ENCODE peak calls at places on chromosomes 4 and X, in seven cellular contexts. L is CD8-positive, alpha-beta T cell; H is NB4; J is A549; E is kidney; X is ovary; C is DND-41. S is an unnamed sample.

GRCh38 chr4:9781343-9782135 is at the start of gene DRD5:
- DNase-seq in L (no peak), H (no peak), J (no peak), E (no peak), X (no peak), C (no peak), S (no peak)

GRCh38 chrX:2150722-2151121 is 350.1 kb downstream of the DHRSX start:
- DNase-seq in L (no peak), H (no peak), J (no peak), E (no peak), X (no peak), C (no peak), S (no peak)

GRCh38 chr4:62470020-62470419 is 1269.9 kb downstream of the ADGRL3 start:
- DNase-seq in L (no peak), H (no peak), J (no peak), E (no peak), X (no peak), C (no peak), S (no peak)

GRCh38 chrX:68185161-68185560 is 248.1 kb downstream of the OPHN1 start:
- DNase-seq in L (no peak), H (no peak), J (no peak), E (no peak), X (no peak), C (no peak), S (no peak)

GRCh38 chrX:154409222-154409871 is at the start of gene DNASE1L1:
- DNase-seq in L (peak; percentile 38), H (peak; percentile 93), J (peak; percentile 91), E (peak; percentile 95), X (no peak), C (no peak), S (peak; percentile 80)

GRCh38 chr4:4269856-4270255 is 20.1 kb downstream of the LYAR start:
- DNase-seq in L (peak; percentile 42), H (peak; percentile 31), J (no peak), E (no peak), X (no peak), C (no peak), S (no peak)

GRCh38 chr4:73613130-73613529 is 7.1 kb downstream of the RASSF6 start:
- DNase-seq in L (no peak), H (no peak), J (no peak), E (no peak), X (no peak), C (no peak), S (no peak)

GRCh38 chr4:3484057-3484973 is 21.2 kb downstream of the DOK7 start:
- DNase-seq in L (no peak), H (peak; percentile 68), J (peak; percentile 60), E (peak; percentile 96), X (no peak), C (no peak), S (no peak)

GRCh38 chr4:66855956-66856355 is 689.3 kb downstream of the CENPC start:
- DNase-seq in L (no peak), H (no peak), J (no peak), E (no peak), X (no peak), C (no peak), S (no peak)

GRCh38 chrX:114065612-114066178 is 518.2 kb upstream of the HTR2C start:
- DNase-seq in L (no peak), H (no peak), J (no peak), E (no peak), X (no peak), C (no peak), S (no peak)

GRCh38 chr4:95095352-95095974 is 337.7 kb downstream of the BMPR1B start:
- DNase-seq in L (no peak), H (peak; percentile 6), J (peak; percentile 78), E (no peak), X (no peak), C (peak; percentile 65), S (no peak)

GRCh38 chr4:85107553-85107952 is 141.1 kb upstream of the WDFY3 start:
- DNase-seq in L (no peak), H (no peak), J (no peak), E (no peak), X (no peak), C (no peak), S (no peak)

GRCh38 chr4:151358266-151358665 is 32.9 kb upstream of the SH3D19 start:
- DNase-seq in L (no peak), H (no peak), J (no peak), E (no peak), X (no peak), C (no peak), S (no peak)

GRCh38 chrX:10900585-10901289 is 210.4 kb upstream of the HCCS start:
- DNase-seq in L (no peak), H (no peak), J (peak; percentile 74), E (no peak), X (no peak), C (no peak), S (no peak)

GRCh38 chr4:136314686-136315085 is 1217.6 kb downstream of the PCDH18 start:
- DNase-seq in L (no peak), H (no peak), J (no peak), E (no peak), X (no peak), C (no peak), S (no peak)

GRCh38 chrX:11364835-11365234 is 71.6 kb downstream of the AMELX start:
- DNase-seq in L (no peak), H (no peak), J (no peak), E (no peak), X (no peak), C (no peak), S (no peak)

GRCh38 chrX:72308566-72309296 is 3.0 kb upstream of the CITED1 start:
- DNase-seq in L (peak; percentile 21), H (peak; percentile 81), J (peak; percentile 58), E (no peak), X (peak; percentile 62), C (no peak), S (no peak)

GRCh38 chr4:96670381-96670780 is 830.5 kb downstream of the PDHA2 start:
- DNase-seq in L (no peak), H (no peak), J (no peak), E (no peak), X (no peak), C (no peak), S (no peak)

GRCh38 chrX:30990361-30990760 is 81.5 kb downstream of the FTHL17 start:
- DNase-seq in L (no peak), H (no peak), J (no peak), E (no peak), X (no peak), C (no peak), S (no peak)

GRCh38 chr4:96016615-96017299 is 176.9 kb downstream of the PDHA2 start:
- DNase-seq in L (no peak), H (peak; percentile 2), J (peak; percentile 0), E (no peak), X (no peak), C (no peak), S (peak; percentile 9)

GRCh38 chrX:115709039-115709438 is 148.1 kb downstream of the PLS3 start:
- DNase-seq in L (no peak), H (no peak), J (no peak), E (no peak), X (no peak), C (no peak), S (no peak)

GRCh38 chr4:4755306-4755705 is 104.2 kb upstream of the MSX1 start:
- DNase-seq in L (no peak), H (peak; percentile 15), J (no peak), E (no peak), X (no peak), C (no peak), S (no peak)

GRCh38 chr4:122700178-122700725 is 32.3 kb upstream of the BBS12 start:
- DNase-seq in L (no peak), H (no peak), J (peak; percentile 6), E (no peak), X (peak; percentile 80), C (no peak), S (no peak)

GRCh38 chr4:104938624-104939023 is 208.1 kb upstream of the TET2 start:
- DNase-seq in L (peak; percentile 20), H (no peak), J (no peak), E (no peak), X (no peak), C (peak; percentile 34), S (peak; percentile 12)

GRCh38 chr4:73573794-73574528 is 46.3 kb downstream of the RASSF6 start:
- DNase-seq in L (peak; percentile 4), H (peak; percentile 77), J (peak; percentile 74), E (peak; percentile 53), X (peak; percentile 66), C (peak; percentile 81), S (peak; percentile 88)

GRCh38 chr4:10761903-10762302 is 77.3 kb upstream of the CLNK start:
- DNase-seq in L (no peak), H (no peak), J (no peak), E (no peak), X (no peak), C (no peak), S (no peak)

GRCh38 chr4:91256043-91256442 is 1047.7 kb upstream of the GRID2 start:
- DNase-seq in L (no peak), H (no peak), J (peak; percentile 1), E (no peak), X (no peak), C (no peak), S (no peak)

GRCh38 chrX:23493941-23494374 is 159.3 kb downstream of the PTCHD1 start:
- DNase-seq in L (no peak), H (peak; percentile 42), J (peak; percentile 11), E (no peak), X (no peak), C (no peak), S (peak; percentile 65)
- H3K4me3 ChIP-seq in L (no peak overlapping the region), H (no peak overlapping the region), J (no peak overlapping the region), E (no peak overlapping the region), X (no peak overlapping the region), C (no peak overlapping the region), S (no peak overlapping the region)

GRCh38 chr4:107380836-107381438 is 339.1 kb downstream of the PAPSS1 start:
- DNase-seq in L (no peak), H (no peak), J (peak; percentile 2), E (peak; percentile 66), X (no peak), C (no peak), S (no peak)

GRCh38 chr4:107376293-107376692 is 340.2 kb upstream of the DKK2 start:
- DNase-seq in L (no peak), H (no peak), J (no peak), E (no peak), X (no peak), C (no peak), S (no peak)

GRCh38 chr4:107379054-107379869 is 340.8 kb downstream of the PAPSS1 start:
- DNase-seq in L (no peak), H (no peak), J (no peak), E (no peak), X (no peak), C (no peak), S (no peak)

GRCh38 chr4:107380190-107380589 is 339.8 kb downstream of the PAPSS1 start:
- DNase-seq in L (no peak), H (no peak), J (no peak), E (no peak), X (no peak), C (no peak), S (no peak)
- TF ChIP-seq CTCF in L (no peak), H (no peak), J (no peak), E (no peak), X (no peak), C (no peak), S (no peak)

GRCh38 chr4:159283697-159284492 is 181.0 kb downstream of the RAPGEF2 start:
- DNase-seq in L (no peak), H (no peak), J (peak; percentile 51), E (no peak), X (no peak), C (no peak), S (no peak)
- H3K4me3 ChIP-seq in L (no peak overlapping the region), H (no peak overlapping the region), J (no peak overlapping the region), E (peak overlapping the region; percentile 32), X (no peak overlapping the region), C (no peak overlapping the region), S (no peak overlapping the region)

GRCh38 chr4:72505314-72505744 is 63.7 kb downstream of the ADAMTS3 start:
- DNase-seq in L (no peak), H (peak; percentile 44), J (peak; percentile 23), E (peak; percentile 37), X (no peak), C (no peak), S (peak; percentile 41)
- TF ChIP-seq CTCF in L (no peak), H (peak; percentile 64), J (peak; percentile 29), E (peak; percentile 58), X (peak; percentile 30), C (peak; percentile 78), S (peak; percentile 60)

S was measured in GM12865.